ENCODE peak calls at places on chromosomes 11 and 22, in seven cellular contexts. H is Kasumi-1; F is CD4-positive, CD25-positive, alpha-beta regulatory T cell; E is frontal cortex; L is T-helper 2 cell; R is stimulated activated CD4-positive, alpha-beta T cell treated with anti-CD3 and anti-CD28 coated beads, Interleukin-2, amount 100 ng/mL, for 48 hours; W is skeletal muscle cell. B is an unnamed sample.

GRCh38 chr11:102807921-102808320 is 10.0 kb upstream of the MMP1 start:
- DNase-seq in F (no peak), L (no peak), H (peak; percentile 6), W (no peak), R (peak; percentile 3), E (no peak), B (no peak)

GRCh38 chr22:47571616-47572015 is 809.2 kb downstream of the TBC1D22A start:
- DNase-seq in L (no peak), R (no peak), E (no peak), F (no peak), W (no peak), H (no peak), B (no peak)

GRCh38 chr11:23729088-23729487 is 767.8 kb upstream of the LUZP2 start:
- DNase-seq in E (no peak), L (no peak), F (no peak), R (no peak), H (no peak), W (no peak), B (no peak)

GRCh38 chr11:32586576-32587190 is 3.1 kb downstream of the EIF3M start:
- DNase-seq in H (peak; percentile 55), R (no peak), L (no peak), E (no peak), W (no peak), F (no peak), B (no peak)

GRCh38 chr11:120798854-120799253 is 225.0 kb upstream of the TBCEL start:
- DNase-seq in L (no peak), F (no peak), E (no peak), H (no peak), W (no peak), R (no peak), B (no peak)

GRCh38 chr11:34468209-34468841 is 29.6 kb downstream of the CAT start:
- DNase-seq in W (no peak), F (no peak), R (peak; percentile 21), H (peak; percentile 75), L (peak; percentile 7), E (no peak), B (no peak)

GRCh38 chr11:66288138-66288865 is 641 bp downstream of the YIF1A start:
- DNase-seq in L (no peak), E (no peak), F (no peak), R (peak; percentile 14), H (no peak), W (no peak), B (peak; percentile 21)

GRCh38 chr11:101993172-101993571 is 54.1 kb upstream of the CFAP300 start:
- DNase-seq in L (no peak), R (no peak), F (no peak), W (no peak), E (no peak), H (no peak), B (no peak)

GRCh38 chr11:9530020-9530628 is 43.3 kb upstream of the WEE1 start:
- DNase-seq in E (no peak), R (no peak), F (no peak), H (no peak), L (no peak), W (no peak), B (no peak)

GRCh38 chr11:19597194-19597593 is 115.4 kb upstream of the NAV2 start:
- DNase-seq in E (no peak), F (no peak), L (no peak), H (no peak), W (peak; percentile 80), R (no peak), B (no peak)

GRCh38 chr11:78037825-78038620 is 14.9 kb upstream of the KCTD14 start:
- DNase-seq in H (no peak), E (no peak), F (no peak), W (no peak), L (no peak), R (no peak), B (no peak)

GRCh38 chr22:30781271-30781875 is 86.7 kb downstream of the OSBP2 start:
- DNase-seq in W (no peak), E (no peak), R (no peak), H (no peak), F (no peak), L (no peak), B (no peak)

GRCh38 chr11:118859995-118860394 is 23.7 kb upstream of the CXCR5 start:
- DNase-seq in E (no peak), W (no peak), H (no peak), R (no peak), F (no peak), L (no peak), B (no peak)

GRCh38 chr11:57430946-57431345 is 4.0 kb upstream of the SLC43A3 start:
- DNase-seq in H (peak; percentile 20), L (no peak), W (no peak), F (no peak), E (no peak), R (no peak), B (no peak)

GRCh38 chr11:128496684-128497056 is 90.7 kb downstream of the ETS1 start:
- DNase-seq in R (no peak), F (no peak), H (no peak), E (no peak), W (no peak), L (no peak), B (no peak)

GRCh38 chr22:49372111-49372529 is 455.6 kb downstream of the BRD1 start:
- DNase-seq in L (no peak), H (no peak), E (no peak), W (no peak), F (no peak), R (no peak), B (no peak)

GRCh38 chr11:69499946-69500284 is 18.5 kb downstream of the LINC01488 start:
- DNase-seq in R (no peak), E (no peak), F (no peak), L (no peak), H (no peak), W (no peak), B (no peak)

GRCh38 chr11:10856689-10857603 is 907 bp downstream of the ZBED5 start:
- DNase-seq in L (no peak), R (peak; percentile 27), H (peak; percentile 29), W (no peak), E (no peak), F (peak; percentile 21), B (no peak)

GRCh38 chr22:30444632-30445437 is 19.3 kb downstream of the MTFP1 start:
- DNase-seq in E (peak; percentile 75), H (peak; percentile 40), L (peak; percentile 17), F (peak; percentile 20), R (peak; percentile 66), W (no peak), B (no peak)

B was measured in CD8-positive, alpha-beta T cell.